ENCODE peak calls at places on chromosomes 12 and 14, in four cellular contexts. Z is gastrocnemius medialis, A is PC-9, W is endodermal cell. B is an unnamed sample.

GRCh38 chr14:90599748-90600507 is 203.1 kb downstream of the CALM1 start:
- DNase-seq in Z (no peak), A (peak; percentile 12), W (no peak), B (peak; percentile 40)

GRCh38 chr14:53509845-53510244 is 356.7 kb upstream of the DDHD1 start:
- DNase-seq in W (no peak), Z (peak; percentile 21), A (no peak), B (peak; percentile 98)

GRCh38 chr14:24366664-24367505 is 1.1 kb upstream of the NFATC4 start:
- DNase-seq in Z (peak; percentile 58), W (peak; percentile 99), A (peak; percentile 90), B (peak; percentile 89)

GRCh38 chr14:54480830-54481562 is 7.8 kb downstream of the GMFB start:
- DNase-seq in Z (no peak), A (no peak), W (no peak), B (peak; percentile 82)

GRCh38 chr12:123957191-123957590 is 15.4 kb downstream of the CCDC92 start:
- DNase-seq in A (no peak), Z (no peak), W (peak; percentile 46), B (no peak)

GRCh38 chr14:74356892-74357575 is 8.8 kb downstream of the VRTN start:
- DNase-seq in A (no peak), W (no peak), Z (no peak), B (no peak)

GRCh38 chr12:53182836-53183235 is 2.1 kb upstream of the CSAD start:
- DNase-seq in Z (no peak), A (no peak), W (no peak), B (peak; percentile 22)

GRCh38 chr14:87264796-87265195 is 728.2 kb downstream of the GALC start:
- DNase-seq in A (no peak), W (no peak), Z (no peak), B (peak; percentile 69)

GRCh38 chr12:88432536-88433462 is 147.5 kb downstream of the KITLG start:
- DNase-seq in Z (no peak), A (no peak), W (no peak), B (peak; percentile 56)

GRCh38 chr12:114381177-114381576 is 24.8 kb downstream of the TBX5 start:
- DNase-seq in Z (no peak), A (no peak), W (no peak), B (no peak)

GRCh38 chr14:36538051-36538450 is 18.0 kb upstream of the NKX2-1 start:
- DNase-seq in W (no peak), A (no peak), Z (no peak), B (no peak)

GRCh38 chr12:64086946-64087345 is 135.2 kb downstream of the KICS2 start:
- DNase-seq in A (no peak), Z (no peak), W (no peak), B (no peak)

GRCh38 chr12:70402597-70402996 is 36.5 kb downstream of the KCNMB4 start:
- DNase-seq in W (no peak), Z (no peak), A (no peak), B (peak; percentile 7)

GRCh38 chr14:24064091-24064795 is 7.1 kb upstream of the CPNE6 start:
- DNase-seq in Z (no peak), W (no peak), A (no peak), B (no peak)

GRCh38 chr12:115697341-115697740 is 580.2 kb downstream of the MED13L start:
- DNase-seq in W (no peak), Z (no peak), A (no peak), B (no peak)

GRCh38 chr12:106342397-106343212 is 14.9 kb upstream of the POLR3B start:
- DNase-seq in W (no peak), A (peak; percentile 29), Z (peak; percentile 78), B (peak; percentile 69)

GRCh38 chr12:121933522-121934317 is 15.3 kb downstream of the CFAP251 start:
- DNase-seq in A (no peak), W (peak; percentile 94), Z (no peak), B (peak; percentile 23)

GRCh38 chr12:121917950-121918678 is at the start of gene CFAP251:
- DNase-seq in A (peak; percentile 77), Z (peak; percentile 84), W (peak; percentile 99), B (peak; percentile 71)

GRCh38 chr14:54796961-54797360 is 105.7 kb downstream of the GCH1 start:
- DNase-seq in A (no peak), W (no peak), Z (no peak), B (peak; percentile 68)

GRCh38 chr12:24901975-24902461 is 46.9 kb downstream of the BCAT1 start:
- DNase-seq in W (peak; percentile 88), A (no peak), Z (no peak), B (no peak)

GRCh38 chr14:100524933-100525243 is 62.3 kb downstream of the BEGAIN start:
- DNase-seq in A (no peak), W (peak; percentile 82), Z (no peak), B (no peak)

GRCh38 chr14:95832012-95832411 is 44.6 kb upstream of the TUNAR start:
- DNase-seq in Z (no peak), A (no peak), W (peak; percentile 64), B (no peak)

GRCh38 chr12:123050331-123050809 is 69.9 kb downstream of the ARL6IP4 start:
- DNase-seq in W (no peak), Z (peak; percentile 77), A (no peak), B (peak; percentile 65)

GRCh38 chr12:94980577-94980976 is 22.9 kb downstream of the NDUFA12 start:
- DNase-seq in W (no peak), A (no peak), Z (no peak), B (peak; percentile 22)

GRCh38 chr12:85280138-85280983 is at the start of gene ALX1:
- DNase-seq in Z (no peak), W (peak; percentile 97), A (no peak), B (peak; percentile 19)
- TF ChIP-seq CTCF in Z (no peak), W (peak; percentile 40), A (no peak), B (no peak)

DNA sequence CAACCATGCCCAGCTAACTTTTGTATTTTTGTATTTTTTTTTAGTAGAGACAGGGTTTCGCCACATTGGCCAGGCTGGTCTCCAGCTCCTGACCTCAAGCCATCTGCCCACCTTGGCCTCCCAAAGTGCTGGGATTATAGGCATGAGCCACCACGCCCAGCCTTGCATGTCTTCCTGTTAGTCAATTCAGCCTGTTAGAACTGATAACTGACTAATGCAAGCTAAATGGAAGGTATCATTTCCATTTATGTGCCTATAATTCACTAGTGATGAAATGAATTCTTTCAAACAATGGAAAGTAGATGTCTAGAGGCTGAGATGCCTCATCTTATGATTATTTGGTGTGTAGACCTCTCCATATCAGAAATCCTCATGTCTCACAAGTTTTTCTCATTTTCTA is 37.3 kb upstream of the DIP2B start:
- DNase-seq in Z (no peak), A (no peak), W (no peak), B (peak; percentile 65)
- H3K36me3 ChIP-seq in Z (no peaks in the 10 kb centered on the region), A (peaks cover 40% of the 10 kb centered on the region), W (peaks cover 75% of the 10 kb centered on the region), B (peaks cover 17% of the 10 kb centered on the region)

GRCh38 chr12:3071107-3071506 is 6.1 kb upstream of the TSPAN9 start:
- DNase-seq in Z (no peak), W (no peak), A (no peak), B (no peak)

GRCh38 chr12:3075315-3075714 is 1.9 kb upstream of the TSPAN9 start:
- DNase-seq in W (no peak), A (no peak), Z (no peak), B (no peak)

GRCh38 chr12:3071710-3072109 is 5.5 kb upstream of the TSPAN9 start:
- DNase-seq in W (no peak), Z (no peak), A (no peak), B (no peak)

GRCh38 chr12:3076730-3077571 is at the start of gene TSPAN9:
- DNase-seq in W (peak; percentile 94), A (peak; percentile 84), Z (peak; percentile 46), B (peak; percentile 54)

DNA sequence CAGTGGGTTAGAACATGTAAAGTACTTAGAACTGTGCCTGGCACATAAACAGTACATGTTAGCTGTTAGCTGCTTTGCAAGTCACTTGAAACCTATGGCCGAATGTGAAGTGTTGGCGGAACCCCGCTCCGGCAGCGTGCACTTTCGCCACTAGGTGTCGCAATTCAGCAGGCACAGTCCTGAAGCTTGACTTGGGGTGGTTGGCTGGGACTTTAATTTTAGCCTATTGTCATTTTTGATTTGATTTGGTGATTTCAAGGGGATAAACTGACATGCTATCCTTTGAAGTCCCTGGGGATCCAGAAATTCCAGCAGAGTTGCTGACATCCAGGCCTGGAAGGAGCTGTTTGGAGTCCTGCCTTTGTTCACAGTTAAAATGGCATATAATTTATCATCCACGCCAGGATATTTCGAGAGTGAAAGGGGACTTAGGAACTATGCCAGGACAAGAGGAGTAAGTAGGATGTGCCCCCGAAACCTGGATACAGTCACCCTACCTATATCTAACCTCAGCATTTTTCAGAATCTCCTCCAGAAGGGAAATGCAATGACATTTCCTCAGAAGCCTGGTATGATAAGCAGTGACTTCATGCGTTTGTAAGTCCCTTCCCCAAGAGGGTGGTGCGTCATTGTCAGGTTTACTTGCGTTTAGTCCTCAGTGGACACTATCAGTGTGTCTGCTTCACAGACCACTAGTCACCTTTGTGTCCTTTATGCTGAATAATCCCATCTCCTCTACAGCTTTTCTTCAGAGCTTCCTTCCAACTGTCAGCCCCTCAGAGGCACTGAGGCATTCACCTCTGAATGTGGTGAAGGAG is 3.5 kb upstream of the TSPAN9 start:
- DNase-seq in A (peak; percentile 88), W (peak; percentile 99), Z (peak; percentile 54), B (peak; percentile 76)
- TF ChIP-seq CTCF in A (peak; percentile 99), W (peak; percentile 100), Z (peak; percentile 87), B (peak; percentile 94)

GRCh38 chr12:56315626-56316473 is at the start of gene CNPY2:
- DNase-seq in A (peak; percentile 95), Z (peak; percentile 93), W (peak; percentile 100), B (peak; percentile 97)
- H3K36me3 ChIP-seq in A (peaks cover 11% of the 10 kb centered on the region), Z (no peaks in the 10 kb centered on the region), W (peaks cover 24% of the 10 kb centered on the region), B (peaks cover 7% of the 10 kb centered on the region)

DNA sequence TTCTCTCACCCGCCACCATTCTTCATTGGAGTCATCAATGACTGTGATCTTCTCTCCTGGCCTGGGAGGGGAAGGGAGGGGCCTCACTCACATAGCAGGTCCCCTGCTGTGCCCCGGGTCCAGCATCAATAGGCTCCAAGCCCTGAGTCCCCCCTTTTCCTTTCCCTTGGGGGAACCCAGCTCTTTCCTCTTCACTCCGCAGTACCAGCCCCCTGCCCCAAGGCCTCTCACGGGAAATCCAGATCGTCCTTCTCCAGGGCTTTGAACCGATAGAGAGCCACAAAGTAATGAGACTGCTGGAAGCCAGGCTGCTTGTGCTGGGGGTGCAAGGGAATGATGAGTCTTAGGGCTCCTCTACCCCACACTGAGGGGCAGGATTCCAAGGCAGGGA is 6.7 kb downstream of the STAC3 start:
- DNase-seq in Z (no peak), W (peak; percentile 57), A (no peak), B (no peak)
- TF ChIP-seq CTCF in Z (no peak), W (no peak), A (no peak), B (no peak)

DNA sequence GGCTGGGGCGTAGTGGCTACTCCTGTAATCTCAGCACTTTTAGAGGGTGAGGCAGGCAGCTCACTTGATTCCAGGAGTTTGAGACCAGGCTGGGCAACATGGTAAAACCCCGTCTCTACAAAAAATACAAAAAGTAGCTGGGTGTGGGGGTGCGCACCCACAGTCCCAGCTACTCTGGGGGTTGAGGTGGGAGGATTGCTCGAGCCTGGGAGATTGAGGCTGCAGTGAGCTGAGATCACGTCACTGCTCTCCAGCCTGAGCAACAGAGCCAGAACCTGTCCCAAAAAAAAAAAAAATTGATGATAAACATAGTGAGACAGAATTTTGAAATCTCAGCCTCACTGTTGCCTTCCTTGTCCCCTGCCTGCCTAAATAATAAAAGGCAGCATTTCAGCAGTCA is 40.0 kb downstream of the PTPN11 start:
- DNase-seq in W (no peak), A (no peak), Z (no peak), B (no peak)
- H3K36me3 ChIP-seq in W (peaks cover 65% of the 10 kb centered on the region), A (peaks cover 15% of the 10 kb centered on the region), Z (no peaks in the 10 kb centered on the region), B (peaks cover 8% of the 10 kb centered on the region)

GRCh38 chr14:66152269-66152668 is 333.9 kb upstream of the CCDC196 start:
- DNase-seq in Z (no peak), W (no peak), A (no peak), B (no peak)
- TF ChIP-seq CTCF in Z (no peak), W (no peak), A (no peak), B (no peak)